ENCODE peak calls at places on chromosomes 16 and 17, in six cellular contexts. One of them, this sample, is unnamed.

GRCh38 chr17:3960764-3961163 is 3.5 kb downstream of the ATP2A3 start:
- DNase-seq in AG04450: no peak
- DNase-seq in ovary: no peak
- DNase-seq in fibroblast of villous mesenchyme: peak; percentile 22
- DNase-seq in lower leg skin: no peak
- DNase-seq in esophagus squamous epithelium: no peak
- DNase-seq in this sample: peak; percentile 96

GRCh38 chr16:68658258-68658973 is 13.3 kb downstream of the CDH3 start:
- DNase-seq in AG04450: no peak
- DNase-seq in ovary: peak; percentile 50
- DNase-seq in fibroblast of villous mesenchyme: peak; percentile 44
- DNase-seq in lower leg skin: no peak
- DNase-seq in esophagus squamous epithelium: no peak
- DNase-seq in this sample: no peak

GRCh38 chr17:79085154-79085920 is 10.7 kb downstream of the ENGASE start:
- DNase-seq in AG04450: no peak
- DNase-seq in ovary: no peak
- DNase-seq in fibroblast of villous mesenchyme: no peak
- DNase-seq in lower leg skin: no peak
- DNase-seq in esophagus squamous epithelium: no peak
- DNase-seq in this sample: no peak

GRCh38 chr16:28951410-28951943 is 740 bp downstream of the NFATC2IP start:
- DNase-seq in AG04450: no peak
- DNase-seq in ovary: no peak
- DNase-seq in fibroblast of villous mesenchyme: peak; percentile 10
- DNase-seq in lower leg skin: no peak
- DNase-seq in esophagus squamous epithelium: no peak
- DNase-seq in this sample: no peak

GRCh38 chr16:30697264-30698138 is 1.5 kb upstream of the SRCAP start:
- DNase-seq in AG04450: no peak
- DNase-seq in ovary: no peak
- DNase-seq in fibroblast of villous mesenchyme: no peak
- DNase-seq in lower leg skin: no peak
- DNase-seq in esophagus squamous epithelium: no peak
- DNase-seq in this sample: no peak

GRCh38 chr16:55466209-55466608 is 12.8 kb upstream of the MMP2 start:
- DNase-seq in AG04450: no peak
- DNase-seq in ovary: no peak
- DNase-seq in fibroblast of villous mesenchyme: no peak
- DNase-seq in lower leg skin: peak; percentile 48
- DNase-seq in esophagus squamous epithelium: no peak
- DNase-seq in this sample: no peak

GRCh38 chr16:84514874-84515835 is 10.7 kb upstream of the MEAK7 start:
- DNase-seq in AG04450: no peak
- DNase-seq in ovary: no peak
- DNase-seq in fibroblast of villous mesenchyme: no peak
- DNase-seq in lower leg skin: no peak
- DNase-seq in esophagus squamous epithelium: peak; percentile 42
- DNase-seq in this sample: peak; percentile 67

GRCh38 chr17:39196191-39196819 is 1.2 kb downstream of the CACNB1 start:
- DNase-seq in AG04450: no peak
- DNase-seq in ovary: no peak
- DNase-seq in fibroblast of villous mesenchyme: no peak
- DNase-seq in lower leg skin: no peak
- DNase-seq in esophagus squamous epithelium: no peak
- DNase-seq in this sample: no peak

GRCh38 chr17:57551321-57552079 is 193.6 kb downstream of the CCDC182 start:
- DNase-seq in AG04450: no peak
- DNase-seq in ovary: no peak
- DNase-seq in fibroblast of villous mesenchyme: no peak
- DNase-seq in lower leg skin: no peak
- DNase-seq in esophagus squamous epithelium: peak; percentile 57
- DNase-seq in this sample: no peak

GRCh38 chr16:13332713-13333255 is 431.4 kb downstream of the SHISA9 start:
- DNase-seq in AG04450: no peak
- DNase-seq in ovary: no peak
- DNase-seq in fibroblast of villous mesenchyme: no peak
- DNase-seq in lower leg skin: no peak
- DNase-seq in esophagus squamous epithelium: no peak
- DNase-seq in this sample: no peak

GRCh38 chr17:82216301-82217119 is 3.9 kb upstream of the CCDC57 start:
- DNase-seq in AG04450: no peak
- DNase-seq in ovary: no peak
- DNase-seq in fibroblast of villous mesenchyme: peak; percentile 81
- DNase-seq in lower leg skin: peak; percentile 95
- DNase-seq in esophagus squamous epithelium: no peak
- DNase-seq in this sample: peak; percentile 97

GRCh38 chr17:80681215-80681614 is 136.6 kb downstream of the RPTOR start:
- DNase-seq in AG04450: no peak
- DNase-seq in ovary: no peak
- DNase-seq in fibroblast of villous mesenchyme: no peak
- DNase-seq in lower leg skin: no peak
- DNase-seq in esophagus squamous epithelium: no peak
- DNase-seq in this sample: no peak

GRCh38 chr16:47063011-47063724 is 80.6 kb downstream of the NETO2 start:
- DNase-seq in AG04450: no peak
- DNase-seq in ovary: no peak
- DNase-seq in fibroblast of villous mesenchyme: no peak
- DNase-seq in lower leg skin: peak; percentile 25
- DNase-seq in esophagus squamous epithelium: no peak
- DNase-seq in this sample: no peak

GRCh38 chr16:84941916-84942315 is 69.4 kb downstream of the ZDHHC7 start:
- DNase-seq in AG04450: no peak
- DNase-seq in ovary: no peak
- DNase-seq in fibroblast of villous mesenchyme: peak; percentile 88
- DNase-seq in lower leg skin: peak; percentile 91
- DNase-seq in esophagus squamous epithelium: no peak
- DNase-seq in this sample: no peak

GRCh38 chr17:81011951-81012350 is 20.3 kb downstream of the CHMP6 start:
- DNase-seq in AG04450: no peak
- DNase-seq in ovary: no peak
- DNase-seq in fibroblast of villous mesenchyme: no peak
- DNase-seq in lower leg skin: no peak
- DNase-seq in esophagus squamous epithelium: no peak
- DNase-seq in this sample: peak; percentile 16

GRCh38 chr16:56961851-56962281 is at the start of gene CETP:
- DNase-seq in AG04450: no peak
- DNase-seq in ovary: no peak
- DNase-seq in fibroblast of villous mesenchyme: no peak
- DNase-seq in lower leg skin: no peak
- DNase-seq in esophagus squamous epithelium: no peak
- DNase-seq in this sample: no peak

GRCh38 chr17:62827722-62828498 is 19.8 kb upstream of the MARCHF10 start:
- DNase-seq in AG04450: no peak
- DNase-seq in ovary: no peak
- DNase-seq in fibroblast of villous mesenchyme: peak; percentile 94
- DNase-seq in lower leg skin: peak; percentile 14
- DNase-seq in esophagus squamous epithelium: no peak
- DNase-seq in this sample: no peak

GRCh38 chr17:6137716-6138502 is 67.7 kb downstream of the WSCD1 start:
- DNase-seq in AG04450: no peak
- DNase-seq in ovary: no peak
- DNase-seq in fibroblast of villous mesenchyme: no peak
- DNase-seq in lower leg skin: no peak
- DNase-seq in esophagus squamous epithelium: no peak
- DNase-seq in this sample: no peak

GRCh38 chr16:27779719-27780161 is 229.8 kb downstream of the KATNIP start:
- DNase-seq in AG04450: no peak
- DNase-seq in ovary: peak; percentile 48
- DNase-seq in fibroblast of villous mesenchyme: peak; percentile 33
- DNase-seq in lower leg skin: no peak
- DNase-seq in esophagus squamous epithelium: no peak
- DNase-seq in this sample: no peak

DNA sequence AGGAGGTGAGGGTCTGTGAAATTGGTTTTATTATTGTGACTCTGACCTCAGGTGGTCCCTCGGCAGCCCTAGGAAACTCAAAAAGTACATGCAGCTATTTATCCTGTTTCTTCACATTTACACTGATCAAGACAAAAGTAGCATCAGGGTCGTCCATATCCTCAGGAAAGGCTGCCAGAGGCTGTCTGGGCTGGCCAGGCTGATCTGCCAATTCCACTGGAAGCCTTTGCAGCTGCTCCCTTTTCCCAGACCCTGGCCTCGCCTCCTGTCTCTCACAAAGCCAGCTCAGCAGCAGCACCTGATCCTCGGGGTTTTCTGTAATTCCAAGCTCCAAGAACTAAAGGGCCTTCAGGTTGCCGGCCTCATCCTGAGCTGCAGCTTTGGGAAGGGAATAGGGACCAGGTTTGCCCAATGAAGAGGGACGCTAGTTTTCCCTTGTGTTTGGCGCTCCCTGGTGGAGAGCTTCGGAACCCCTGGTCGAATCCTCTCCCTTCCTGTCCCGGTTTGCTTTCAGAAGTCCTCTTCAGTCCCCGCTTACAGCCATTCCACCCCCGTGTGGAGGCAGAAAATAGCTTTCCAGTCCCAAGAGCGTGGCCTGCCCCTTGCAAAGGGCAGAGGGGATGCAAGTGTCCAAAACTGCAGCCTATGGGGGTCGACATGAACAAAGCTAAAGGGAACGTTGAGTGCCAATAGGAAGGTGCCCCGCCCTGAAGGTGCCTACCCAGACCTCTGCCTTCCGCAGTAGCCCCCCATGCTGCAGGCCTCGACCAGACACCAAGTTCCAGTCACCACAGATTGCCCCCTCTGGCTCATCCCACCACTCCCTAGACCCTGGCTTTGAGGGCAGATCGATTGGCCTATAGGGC is 13.4 kb downstream of the MFSD6L start:
- DNase-seq in AG04450: peak; percentile 29
- DNase-seq in ovary: peak; percentile 45
- DNase-seq in fibroblast of villous mesenchyme: peak; percentile 61
- DNase-seq in lower leg skin: peak; percentile 96
- DNase-seq in esophagus squamous epithelium: no peak
- DNase-seq in this sample: no peak
- TF ChIP-seq CTCF in AG04450: peak; percentile 90
- TF ChIP-seq CTCF in ovary: peak; percentile 51
- TF ChIP-seq CTCF in fibroblast of villous mesenchyme: peak; percentile 92
- TF ChIP-seq CTCF in lower leg skin: no peak
- TF ChIP-seq CTCF in esophagus squamous epithelium: peak; percentile 83
- TF ChIP-seq CTCF in this sample: peak; percentile 93

DNA sequence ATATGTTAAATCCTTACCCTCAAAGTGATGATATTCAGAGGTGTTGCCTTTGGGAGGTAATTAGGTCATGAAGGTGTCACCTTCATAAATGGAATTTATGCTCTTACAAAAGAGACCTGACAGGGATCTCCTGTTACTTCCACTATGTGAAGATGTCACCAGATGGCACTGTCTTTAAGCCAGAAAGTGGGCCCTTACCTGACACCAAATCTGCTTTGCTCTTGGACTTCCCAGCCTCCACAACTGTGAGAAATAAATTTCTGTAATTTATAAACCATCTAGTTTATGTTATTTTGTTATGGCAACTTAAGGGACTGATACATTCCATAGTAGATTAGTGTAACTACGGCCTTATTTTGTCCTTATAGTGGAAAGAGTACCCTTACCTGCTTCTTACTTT is 358.3 kb upstream of the SALL1 start:
- DNase-seq in AG04450: no peak
- DNase-seq in ovary: no peak
- DNase-seq in fibroblast of villous mesenchyme: no peak
- DNase-seq in lower leg skin: no peak
- DNase-seq in esophagus squamous epithelium: no peak
- DNase-seq in this sample: no peak
- TF ChIP-seq CTCF in AG04450: no peak
- TF ChIP-seq CTCF in ovary: no peak
- TF ChIP-seq CTCF in fibroblast of villous mesenchyme: no peak
- TF ChIP-seq CTCF in lower leg skin: no peak
- TF ChIP-seq CTCF in esophagus squamous epithelium: no peak
- TF ChIP-seq CTCF in this sample: no peak

DNA sequence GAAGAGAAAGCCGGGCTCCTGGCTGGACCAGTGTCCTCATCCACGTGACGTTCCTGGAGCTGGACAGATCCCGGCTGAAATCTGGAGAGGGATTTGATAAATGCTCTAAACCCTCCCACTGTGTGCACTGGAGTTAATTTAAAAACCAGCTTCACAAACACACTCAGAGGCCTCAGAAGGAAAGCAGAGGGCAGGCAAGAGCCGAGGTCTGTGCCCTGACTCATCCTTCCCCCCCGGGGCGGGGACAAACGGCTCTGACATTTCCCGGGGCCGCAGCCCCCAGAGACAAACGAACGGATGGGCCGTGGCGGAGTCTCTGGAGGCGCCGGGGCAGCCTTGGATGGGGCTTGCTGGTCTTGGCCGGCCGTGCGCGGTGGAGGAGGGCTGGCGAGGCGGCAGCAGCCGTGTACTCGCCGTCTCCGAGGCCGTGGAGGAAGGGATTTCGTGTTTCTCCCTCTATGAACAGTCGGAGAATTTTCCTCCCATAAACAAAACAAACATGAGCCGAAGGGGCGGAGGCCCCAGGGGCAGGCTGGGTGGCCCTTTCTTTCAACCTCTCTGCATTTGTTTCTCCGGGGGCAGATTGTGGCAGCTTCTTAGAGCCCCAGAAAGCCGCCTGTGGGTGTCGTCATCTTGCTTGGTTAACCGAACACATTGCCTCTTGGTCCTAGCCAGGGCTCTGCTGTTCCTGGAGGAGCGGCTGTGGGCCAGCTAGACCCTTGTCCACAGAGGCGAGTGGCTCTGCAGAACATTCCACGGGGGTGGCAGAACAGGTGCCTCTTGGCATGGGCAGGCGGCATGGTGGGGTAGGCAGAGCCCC is 94.3 kb downstream of the NTN1 start:
- DNase-seq in AG04450: no peak
- DNase-seq in ovary: peak; percentile 13
- DNase-seq in fibroblast of villous mesenchyme: peak; percentile 43
- DNase-seq in lower leg skin: peak; percentile 92
- DNase-seq in esophagus squamous epithelium: no peak
- DNase-seq in this sample: no peak
- TF ChIP-seq CTCF in AG04450: peak; percentile 7
- TF ChIP-seq CTCF in ovary: no peak
- TF ChIP-seq CTCF in fibroblast of villous mesenchyme: peak; percentile 24
- TF ChIP-seq CTCF in lower leg skin: no peak
- TF ChIP-seq CTCF in esophagus squamous epithelium: no peak
- TF ChIP-seq CTCF in this sample: no peak

GRCh38 chr17:64497565-64498035 is 746 bp upstream of the POLG2 start:
- DNase-seq in AG04450: no peak
- DNase-seq in ovary: no peak
- DNase-seq in fibroblast of villous mesenchyme: no peak
- DNase-seq in lower leg skin: no peak
- DNase-seq in esophagus squamous epithelium: no peak
- DNase-seq in this sample: no peak
- TF ChIP-seq CTCF in AG04450: no peak
- TF ChIP-seq CTCF in ovary: peak; percentile 1
- TF ChIP-seq CTCF in fibroblast of villous mesenchyme: no peak
- TF ChIP-seq CTCF in lower leg skin: no peak
- TF ChIP-seq CTCF in esophagus squamous epithelium: peak; percentile 8
- TF ChIP-seq CTCF in this sample: peak; percentile 10

DNA sequence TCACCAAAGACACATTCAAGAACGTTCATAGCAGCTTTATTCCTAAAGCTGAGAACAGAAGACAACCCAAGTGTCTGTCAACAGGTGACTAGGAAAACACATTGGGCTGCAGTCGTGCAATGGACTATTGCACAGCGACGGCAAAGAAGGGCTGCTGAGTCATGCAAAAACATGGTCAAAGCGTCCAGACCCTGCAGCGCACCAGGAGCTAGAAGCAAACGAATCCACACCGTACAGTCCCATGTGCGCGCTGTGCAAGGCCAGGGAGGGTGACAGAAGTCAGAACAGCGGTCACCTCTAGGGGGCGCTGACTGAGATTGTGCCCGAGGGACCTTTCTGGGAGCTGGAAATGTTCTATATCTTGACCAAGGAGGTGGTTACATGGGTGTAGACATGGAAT is 266.4 kb downstream of the MAF start:
- DNase-seq in AG04450: no peak
- DNase-seq in ovary: no peak
- DNase-seq in fibroblast of villous mesenchyme: no peak
- DNase-seq in lower leg skin: peak; percentile 79
- DNase-seq in esophagus squamous epithelium: no peak
- DNase-seq in this sample: no peak
- TF ChIP-seq CTCF in AG04450: no peak
- TF ChIP-seq CTCF in ovary: no peak
- TF ChIP-seq CTCF in fibroblast of villous mesenchyme: no peak
- TF ChIP-seq CTCF in lower leg skin: no peak
- TF ChIP-seq CTCF in esophagus squamous epithelium: no peak
- TF ChIP-seq CTCF in this sample: peak; percentile 60